ENCODE peak calls at places on chromosome 17, in five cellular contexts. One of them, this sample, is unnamed.
A peak's percentile ranks its signal among the peaks of the same experiment; 100 is the strongest.

GRCh38 chr17:76562734-76563148 is 22.9 kb downstream of the PRCD start:
- DNase-seq in progenitor cell of endocrine pancreas: no peak
- DNase-seq in thoracic aorta: no peak
- DNase-seq in AG04450: peak; percentile 72
- DNase-seq in stimulated activated CD8-positive, alpha-beta memory T cell treated with anti-CD3 and anti-CD28 coated beads, Interleukin-4, amount 100 ng/mL, for 4 hours: no peak
- DNase-seq in this sample: peak; percentile 92

GRCh38 chr17:7308625-7309433 is 1.4 kb downstream of the EIF5A start:
- DNase-seq in progenitor cell of endocrine pancreas: no peak
- DNase-seq in thoracic aorta: no peak
- DNase-seq in AG04450: no peak
- DNase-seq in stimulated activated CD8-positive, alpha-beta memory T cell treated with anti-CD3 and anti-CD28 coated beads, Interleukin-4, amount 100 ng/mL, for 4 hours: peak; percentile 72
- DNase-seq in this sample: peak; percentile 62

GRCh38 chr17:38558751-38559024 is 47.1 kb downstream of the SRCIN1 start:
- DNase-seq in progenitor cell of endocrine pancreas: no peak
- DNase-seq in thoracic aorta: no peak
- DNase-seq in AG04450: no peak
- DNase-seq in stimulated activated CD8-positive, alpha-beta memory T cell treated with anti-CD3 and anti-CD28 coated beads, Interleukin-4, amount 100 ng/mL, for 4 hours: no peak
- DNase-seq in this sample: no peak

GRCh38 chr17:7260601-7261376 is 1.5 kb downstream of the CLDN7 start:
- DNase-seq in progenitor cell of endocrine pancreas: peak; percentile 62
- DNase-seq in thoracic aorta: no peak
- DNase-seq in AG04450: no peak
- DNase-seq in stimulated activated CD8-positive, alpha-beta memory T cell treated with anti-CD3 and anti-CD28 coated beads, Interleukin-4, amount 100 ng/mL, for 4 hours: no peak
- DNase-seq in this sample: no peak

GRCh38 chr17:79001190-79002020 is 8.2 kb downstream of the CANT1 start:
- DNase-seq in progenitor cell of endocrine pancreas: no peak
- DNase-seq in thoracic aorta: no peak
- DNase-seq in AG04450: no peak
- DNase-seq in stimulated activated CD8-positive, alpha-beta memory T cell treated with anti-CD3 and anti-CD28 coated beads, Interleukin-4, amount 100 ng/mL, for 4 hours: no peak
- DNase-seq in this sample: no peak

GRCh38 chr17:75516619-75517276 is 420 bp downstream of the TSEN54 start:
- DNase-seq in progenitor cell of endocrine pancreas: peak; percentile 53
- DNase-seq in thoracic aorta: no peak
- DNase-seq in AG04450: no peak
- DNase-seq in stimulated activated CD8-positive, alpha-beta memory T cell treated with anti-CD3 and anti-CD28 coated beads, Interleukin-4, amount 100 ng/mL, for 4 hours: no peak
- DNase-seq in this sample: no peak

GRCh38 chr17:35801583-35802224 is 6.3 kb upstream of the MMP28 start:
- DNase-seq in progenitor cell of endocrine pancreas: no peak
- DNase-seq in thoracic aorta: no peak
- DNase-seq in AG04450: no peak
- DNase-seq in stimulated activated CD8-positive, alpha-beta memory T cell treated with anti-CD3 and anti-CD28 coated beads, Interleukin-4, amount 100 ng/mL, for 4 hours: no peak
- DNase-seq in this sample: no peak

GRCh38 chr17:72222571-72222970 is 101.8 kb downstream of the SOX9 start:
- DNase-seq in progenitor cell of endocrine pancreas: no peak
- DNase-seq in thoracic aorta: no peak
- DNase-seq in AG04450: no peak
- DNase-seq in stimulated activated CD8-positive, alpha-beta memory T cell treated with anti-CD3 and anti-CD28 coated beads, Interleukin-4, amount 100 ng/mL, for 4 hours: no peak
- DNase-seq in this sample: no peak

GRCh38 chr17:81483085-81483861 is 29.3 kb downstream of the ACTG1 start:
- DNase-seq in progenitor cell of endocrine pancreas: no peak
- DNase-seq in thoracic aorta: no peak
- DNase-seq in AG04450: no peak
- DNase-seq in stimulated activated CD8-positive, alpha-beta memory T cell treated with anti-CD3 and anti-CD28 coated beads, Interleukin-4, amount 100 ng/mL, for 4 hours: no peak
- DNase-seq in this sample: no peak

GRCh38 chr17:40598928-40599627 is 33.8 kb upstream of the CCR7 start:
- DNase-seq in progenitor cell of endocrine pancreas: no peak
- DNase-seq in thoracic aorta: no peak
- DNase-seq in AG04450: no peak
- DNase-seq in stimulated activated CD8-positive, alpha-beta memory T cell treated with anti-CD3 and anti-CD28 coated beads, Interleukin-4, amount 100 ng/mL, for 4 hours: no peak
- DNase-seq in this sample: no peak

GRCh38 chr17:75459590-75460267 is 3.3 kb downstream of the TMEM94 start:
- DNase-seq in progenitor cell of endocrine pancreas: no peak
- DNase-seq in thoracic aorta: no peak
- DNase-seq in AG04450: no peak
- DNase-seq in stimulated activated CD8-positive, alpha-beta memory T cell treated with anti-CD3 and anti-CD28 coated beads, Interleukin-4, amount 100 ng/mL, for 4 hours: no peak
- DNase-seq in this sample: no peak

GRCh38 chr17:27497696-27498095 is 41.4 kb downstream of the KSR1 start:
- DNase-seq in progenitor cell of endocrine pancreas: no peak
- DNase-seq in thoracic aorta: no peak
- DNase-seq in AG04450: no peak
- DNase-seq in stimulated activated CD8-positive, alpha-beta memory T cell treated with anti-CD3 and anti-CD28 coated beads, Interleukin-4, amount 100 ng/mL, for 4 hours: no peak
- DNase-seq in this sample: no peak

GRCh38 chr17:79739148-79740062 is 8.7 kb downstream of the ENPP7 start:
- DNase-seq in progenitor cell of endocrine pancreas: no peak
- DNase-seq in thoracic aorta: no peak
- DNase-seq in AG04450: no peak
- DNase-seq in stimulated activated CD8-positive, alpha-beta memory T cell treated with anti-CD3 and anti-CD28 coated beads, Interleukin-4, amount 100 ng/mL, for 4 hours: no peak
- DNase-seq in this sample: no peak

GRCh38 chr17:41660221-41660711 is 28.4 kb upstream of the EIF1 start:
- DNase-seq in progenitor cell of endocrine pancreas: no peak
- DNase-seq in thoracic aorta: no peak
- DNase-seq in AG04450: no peak
- DNase-seq in stimulated activated CD8-positive, alpha-beta memory T cell treated with anti-CD3 and anti-CD28 coated beads, Interleukin-4, amount 100 ng/mL, for 4 hours: no peak
- DNase-seq in this sample: no peak

GRCh38 chr17:57902800-57903759 is 52.1 kb downstream of the CUEDC1 start:
- DNase-seq in progenitor cell of endocrine pancreas: no peak
- DNase-seq in thoracic aorta: peak; percentile 90
- DNase-seq in AG04450: no peak
- DNase-seq in stimulated activated CD8-positive, alpha-beta memory T cell treated with anti-CD3 and anti-CD28 coated beads, Interleukin-4, amount 100 ng/mL, for 4 hours: no peak
- DNase-seq in this sample: peak; percentile 80

GRCh38 chr17:45310380-45311324 is 6.2 kb downstream of the MAP3K14 start:
- DNase-seq in progenitor cell of endocrine pancreas: no peak
- DNase-seq in thoracic aorta: no peak
- DNase-seq in AG04450: no peak
- DNase-seq in stimulated activated CD8-positive, alpha-beta memory T cell treated with anti-CD3 and anti-CD28 coated beads, Interleukin-4, amount 100 ng/mL, for 4 hours: no peak
- DNase-seq in this sample: no peak

GRCh38 chr17:7294614-7295153 is at the start of gene YBX2:
- DNase-seq in progenitor cell of endocrine pancreas: peak; percentile 68
- DNase-seq in thoracic aorta: no peak
- DNase-seq in AG04450: no peak
- DNase-seq in stimulated activated CD8-positive, alpha-beta memory T cell treated with anti-CD3 and anti-CD28 coated beads, Interleukin-4, amount 100 ng/mL, for 4 hours: no peak
- DNase-seq in this sample: no peak

GRCh38 chr17:2704031-2704889 is 7.3 kb downstream of the CLUH start:
- DNase-seq in progenitor cell of endocrine pancreas: no peak
- DNase-seq in thoracic aorta: no peak
- DNase-seq in AG04450: no peak
- DNase-seq in stimulated activated CD8-positive, alpha-beta memory T cell treated with anti-CD3 and anti-CD28 coated beads, Interleukin-4, amount 100 ng/mL, for 4 hours: no peak
- DNase-seq in this sample: no peak

This sample was measured in GM04504.